ENCODE peak calls at places on chromosomes 5 and 9, in seven cellular contexts. One of them, this sample, is unnamed. For H3K4me1, the result is how much of the 10 kb centered on the place peaks cover.

GRCh38 chr9:34457266-34458012 is 931 bp downstream of the FAM219A start:
- DNase-seq in HCT116: no peak
- DNase-seq in H1: peak
- DNase-seq in SK-N-SH: peak
- DNase-seq in HepG2: no peak
- DNase-seq in K562: peak
- DNase-seq in GM12878: no peak
- DNase-seq in this sample: peak

GRCh38 chr5:136276087-136276486 is 83.1 kb upstream of the SMIM32 start:
- DNase-seq in HCT116: no peak
- DNase-seq in H1: no peak
- DNase-seq in SK-N-SH: no peak
- DNase-seq in HepG2: peak
- DNase-seq in K562: no peak
- DNase-seq in GM12878: no peak
- DNase-seq in this sample: no peak

GRCh38 chr9:10008101-10008799 is 604.6 kb downstream of the PTPRD start:
- DNase-seq in HCT116: no peak
- DNase-seq in H1: no peak
- DNase-seq in SK-N-SH: no peak
- DNase-seq in HepG2: no peak
- DNase-seq in K562: no peak
- DNase-seq in GM12878: no peak
- DNase-seq in this sample: peak

GRCh38 chr5:115419794-115420585 is 123.5 kb upstream of the CCDC112 start:
- DNase-seq in HCT116: peak
- DNase-seq in H1: peak
- DNase-seq in SK-N-SH: no peak
- DNase-seq in HepG2: no peak
- DNase-seq in K562: no peak
- DNase-seq in GM12878: no peak
- DNase-seq in this sample: peak

GRCh38 chr5:146706321-146706972 is 172.1 kb downstream of the PPP2R2B start:
- DNase-seq in HCT116: no peak
- DNase-seq in H1: no peak
- DNase-seq in SK-N-SH: no peak
- DNase-seq in HepG2: peak
- DNase-seq in K562: no peak
- DNase-seq in GM12878: no peak
- DNase-seq in this sample: no peak

GRCh38 chr5:1527533-1528205 is 3.9 kb upstream of the LPCAT1 start:
- DNase-seq in HCT116: no peak
- DNase-seq in H1: no peak
- DNase-seq in SK-N-SH: no peak
- DNase-seq in HepG2: no peak
- DNase-seq in K562: no peak
- DNase-seq in GM12878: no peak
- DNase-seq in this sample: no peak

GRCh38 chr9:114382951-114383865 is 4.6 kb downstream of the AKNA start:
- DNase-seq in HCT116: no peak
- DNase-seq in H1: no peak
- DNase-seq in SK-N-SH: no peak
- DNase-seq in HepG2: no peak
- DNase-seq in K562: no peak
- DNase-seq in GM12878: no peak
- DNase-seq in this sample: no peak

GRCh38 chr9:70641631-70642030 is 227.2 kb upstream of the KLF9 start:
- DNase-seq in HCT116: no peak
- DNase-seq in H1: no peak
- DNase-seq in SK-N-SH: no peak
- DNase-seq in HepG2: no peak
- DNase-seq in K562: no peak
- DNase-seq in GM12878: no peak
- DNase-seq in this sample: no peak

GRCh38 chr9:136717399-136717798 is 5.0 kb downstream of the DIPK1B start:
- DNase-seq in HCT116: no peak
- DNase-seq in H1: no peak
- DNase-seq in SK-N-SH: no peak
- DNase-seq in HepG2: no peak
- DNase-seq in K562: no peak
- DNase-seq in GM12878: no peak
- DNase-seq in this sample: no peak

GRCh38 chr5:8843766-8844165 is 702.1 kb downstream of the SEMA5A start:
- DNase-seq in HCT116: no peak
- DNase-seq in H1: no peak
- DNase-seq in SK-N-SH: no peak
- DNase-seq in HepG2: no peak
- DNase-seq in K562: no peak
- DNase-seq in GM12878: no peak
- DNase-seq in this sample: no peak

GRCh38 chr9:79701651-79702050 is 129.9 kb downstream of the TLE4 start:
- DNase-seq in HCT116: no peak
- DNase-seq in H1: no peak
- DNase-seq in SK-N-SH: no peak
- DNase-seq in HepG2: no peak
- DNase-seq in K562: no peak
- DNase-seq in GM12878: no peak
- DNase-seq in this sample: no peak

GRCh38 chr5:168578506-168579205 is 512 bp downstream of the PANK3 start:
- DNase-seq in HCT116: no peak
- DNase-seq in H1: no peak
- DNase-seq in SK-N-SH: peak
- DNase-seq in HepG2: peak
- DNase-seq in K562: no peak
- DNase-seq in GM12878: no peak
- DNase-seq in this sample: peak

GRCh38 chr9:78970375-78970774 is 601.4 kb upstream of the TLE4 start:
- DNase-seq in HCT116: no peak
- DNase-seq in H1: no peak
- DNase-seq in SK-N-SH: no peak
- DNase-seq in HepG2: no peak
- DNase-seq in K562: no peak
- DNase-seq in GM12878: no peak
- DNase-seq in this sample: no peak

GRCh38 chr5:157828949-157829639 is 29.9 kb downstream of the CLINT1 start:
- DNase-seq in HCT116: no peak
- DNase-seq in H1: no peak
- DNase-seq in SK-N-SH: peak
- DNase-seq in HepG2: no peak
- DNase-seq in K562: peak
- DNase-seq in GM12878: no peak
- DNase-seq in this sample: peak

GRCh38 chr5:67085616-67086015 is 111.0 kb downstream of the CD180 start:
- DNase-seq in HCT116: no peak
- DNase-seq in H1: no peak
- DNase-seq in SK-N-SH: no peak
- DNase-seq in HepG2: no peak
- DNase-seq in K562: no peak
- DNase-seq in GM12878: no peak
- DNase-seq in this sample: no peak

GRCh38 chr5:159026781-159027180 is 72.9 kb downstream of the EBF1 start:
- DNase-seq in HCT116: no peak
- DNase-seq in H1: no peak
- DNase-seq in SK-N-SH: peak
- DNase-seq in HepG2: no peak
- DNase-seq in K562: no peak
- DNase-seq in GM12878: no peak
- DNase-seq in this sample: no peak

GRCh38 chr9:105886136-105886535 is 191.8 kb downstream of the TMEM38B start:
- DNase-seq in HCT116: no peak
- DNase-seq in H1: no peak
- DNase-seq in SK-N-SH: no peak
- DNase-seq in HepG2: no peak
- DNase-seq in K562: no peak
- DNase-seq in GM12878: no peak
- DNase-seq in this sample: no peak

GRCh38 chr5:11815481-11815880 is 88.8 kb downstream of the CTNND2 start:
- DNase-seq in HCT116: no peak
- DNase-seq in H1: no peak
- DNase-seq in SK-N-SH: no peak
- DNase-seq in HepG2: no peak
- DNase-seq in K562: no peak
- DNase-seq in GM12878: no peak
- DNase-seq in this sample: no peak

GRCh38 chr5:148374693-148375360 is 8.9 kb upstream of the FBXO38 start:
- DNase-seq in HCT116: peak
- DNase-seq in H1: peak
- DNase-seq in SK-N-SH: peak
- DNase-seq in HepG2: peak
- DNase-seq in K562: peak
- DNase-seq in GM12878: no peak
- DNase-seq in this sample: peak

GRCh38 chr5:91277840-91278239 is 105.3 kb downstream of the ARRDC3 start:
- DNase-seq in HCT116: peak
- DNase-seq in H1: no peak
- DNase-seq in SK-N-SH: no peak
- DNase-seq in HepG2: no peak
- DNase-seq in K562: no peak
- DNase-seq in GM12878: no peak
- DNase-seq in this sample: no peak

GRCh38 chr5:14180437-14180836 is 37.3 kb downstream of the TRIO start:
- DNase-seq in HCT116: no peak
- DNase-seq in H1: no peak
- DNase-seq in SK-N-SH: no peak
- DNase-seq in HepG2: no peak
- DNase-seq in K562: no peak
- DNase-seq in GM12878: no peak
- DNase-seq in this sample: no peak

GRCh38 chr5:14179446-14179845 is 36.3 kb downstream of the TRIO start:
- DNase-seq in HCT116: no peak
- DNase-seq in H1: no peak
- DNase-seq in SK-N-SH: no peak
- DNase-seq in HepG2: no peak
- DNase-seq in K562: no peak
- DNase-seq in GM12878: no peak
- DNase-seq in this sample: no peak

GRCh38 chr5:14182761-14183160 is 39.6 kb downstream of the TRIO start:
- DNase-seq in HCT116: no peak
- DNase-seq in H1: no peak
- DNase-seq in SK-N-SH: no peak
- DNase-seq in HepG2: peak
- DNase-seq in K562: no peak
- DNase-seq in GM12878: no peak
- DNase-seq in this sample: no peak

GRCh38 chr5:14183187-14183939 is 40.2 kb downstream of the TRIO start:
- DNase-seq in HCT116: no peak
- DNase-seq in H1: no peak
- DNase-seq in SK-N-SH: no peak
- DNase-seq in HepG2: no peak
- DNase-seq in K562: no peak
- DNase-seq in GM12878: no peak
- DNase-seq in this sample: no peak

GRCh38 chr5:14181299-14181968 is 38.3 kb downstream of the TRIO start:
- DNase-seq in HCT116: no peak
- DNase-seq in H1: no peak
- DNase-seq in SK-N-SH: peak
- DNase-seq in HepG2: no peak
- DNase-seq in K562: no peak
- DNase-seq in GM12878: no peak
- DNase-seq in this sample: no peak
- H3K4me1 ChIP-seq in HCT116: half or more
- H3K4me1 ChIP-seq in H1: under half
- H3K4me1 ChIP-seq in SK-N-SH: half or more
- H3K4me1 ChIP-seq in HepG2: half or more
- H3K4me1 ChIP-seq in K562: under half
- H3K4me1 ChIP-seq in GM12878: under half
- H3K4me1 ChIP-seq in this sample: under half

DNA sequence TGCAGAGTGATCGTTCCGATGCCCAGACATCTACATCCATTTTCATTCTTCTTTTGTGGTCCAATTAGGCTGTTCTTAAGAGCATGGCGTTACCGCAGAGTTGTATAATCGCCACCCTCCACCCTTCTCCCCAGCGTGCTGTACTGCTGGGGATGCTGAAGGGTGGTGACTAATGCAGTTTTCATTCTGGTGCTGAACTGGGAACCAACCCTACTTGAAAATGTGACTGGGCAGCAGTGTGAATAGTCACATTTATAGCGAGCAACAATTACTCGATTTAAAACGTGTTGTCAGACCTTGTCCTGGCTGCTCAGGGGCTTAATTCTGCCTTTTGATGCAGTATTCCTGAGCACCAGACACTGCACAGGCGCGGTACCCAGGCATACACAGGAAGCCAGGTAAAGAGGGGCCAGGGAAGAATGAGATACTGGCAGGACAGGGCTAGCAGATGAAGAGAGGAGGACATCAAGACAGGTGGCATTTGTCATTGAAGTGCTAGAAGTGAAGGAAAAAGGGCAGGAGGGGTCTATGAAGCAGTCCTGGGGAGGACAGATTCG is 719 bp upstream of the ISCA1 start:
- DNase-seq in HCT116: no peak
- DNase-seq in H1: no peak
- DNase-seq in SK-N-SH: no peak
- DNase-seq in HepG2: no peak
- DNase-seq in K562: no peak
- DNase-seq in GM12878: no peak
- DNase-seq in this sample: no peak
- TF ChIP-seq YY1 in HCT116: no peak
- TF ChIP-seq YY1 in H1: no peak
- TF ChIP-seq YY1 in SK-N-SH: no peak
- TF ChIP-seq YY1 in HepG2: no peak
- TF ChIP-seq YY1 in K562: no peak
- TF ChIP-seq YY1 in GM12878: no peak
- TF ChIP-seq YY1 in this sample: no peak

GRCh38 chr9:108836771-108837170 is 19.0 kb downstream of the ACTL7B start:
- DNase-seq in HCT116: no peak
- DNase-seq in H1: no peak
- DNase-seq in SK-N-SH: no peak
- DNase-seq in HepG2: no peak
- DNase-seq in K562: no peak
- DNase-seq in GM12878: no peak
- DNase-seq in this sample: no peak

GRCh38 chr9:108837530-108837929 is 18.3 kb downstream of the ACTL7B start:
- DNase-seq in HCT116: no peak
- DNase-seq in H1: no peak
- DNase-seq in SK-N-SH: no peak
- DNase-seq in HepG2: no peak
- DNase-seq in K562: no peak
- DNase-seq in GM12878: no peak
- DNase-seq in this sample: no peak

GRCh38 chr9:108835831-108836230 is 20.0 kb downstream of the ACTL7B start:
- DNase-seq in HCT116: no peak
- DNase-seq in H1: no peak
- DNase-seq in SK-N-SH: no peak
- DNase-seq in HepG2: no peak
- DNase-seq in K562: no peak
- DNase-seq in GM12878: no peak
- DNase-seq in this sample: no peak

GRCh38 chr9:108836319-108836718 is 19.5 kb downstream of the ACTL7B start:
- DNase-seq in HCT116: no peak
- DNase-seq in H1: no peak
- DNase-seq in SK-N-SH: no peak
- DNase-seq in HepG2: no peak
- DNase-seq in K562: no peak
- DNase-seq in GM12878: no peak
- DNase-seq in this sample: no peak

GRCh38 chr9:108838017-108838416 is 17.8 kb downstream of the ACTL7B start:
- DNase-seq in HCT116: no peak
- DNase-seq in H1: no peak
- DNase-seq in SK-N-SH: no peak
- DNase-seq in HepG2: peak
- DNase-seq in K562: no peak
- DNase-seq in GM12878: no peak
- DNase-seq in this sample: no peak
- H3K4me3 ChIP-seq in HCT116: no peak
- H3K4me3 ChIP-seq in H1: no peak
- H3K4me3 ChIP-seq in SK-N-SH: no peak
- H3K4me3 ChIP-seq in HepG2: no peak
- H3K4me3 ChIP-seq in K562: no peak
- H3K4me3 ChIP-seq in GM12878: no peak
- H3K4me3 ChIP-seq in this sample: no peak

GRCh38 chr9:37273595-37273994 is 148.9 kb upstream of the GRHPR start:
- DNase-seq in HCT116: no peak
- DNase-seq in H1: no peak
- DNase-seq in SK-N-SH: no peak
- DNase-seq in HepG2: no peak
- DNase-seq in K562: no peak
- DNase-seq in GM12878: no peak
- DNase-seq in this sample: no peak
- H3K4me1 ChIP-seq in HCT116: under half
- H3K4me1 ChIP-seq in H1: under half
- H3K4me1 ChIP-seq in SK-N-SH: under half
- H3K4me1 ChIP-seq in HepG2: under half
- H3K4me1 ChIP-seq in K562: under half
- H3K4me1 ChIP-seq in GM12878: under half
- H3K4me1 ChIP-seq in this sample: under half

This sample was measured in NT2/D1.